ENCODE peak calls at places on chromosomes 11 and 22, in four cellular contexts. One of them, this sample, is unnamed. For H3K36me3, the result is how much of the 10 kb centered on the place peaks cover.

GRCh38 chr11:1652026-1652425 is 22.5 kb downstream of the KRTAP5-5 start:
- DNase-seq in colonic mucosa: no peak
- DNase-seq in CD8-positive, alpha-beta T cell: no peak
- DNase-seq in stomach: no peak
- DNase-seq in this sample: peak

GRCh38 chr11:81749245-81749644 is 984.4 kb downstream of the FAM181B start:
- DNase-seq in colonic mucosa: no peak
- DNase-seq in CD8-positive, alpha-beta T cell: no peak
- DNase-seq in stomach: no peak
- DNase-seq in this sample: no peak

GRCh38 chr11:10328314-10329090 is 23.6 kb downstream of the ADM start:
- DNase-seq in colonic mucosa: no peak
- DNase-seq in CD8-positive, alpha-beta T cell: no peak
- DNase-seq in stomach: no peak
- DNase-seq in this sample: no peak

GRCh38 chr11:130580372-130580771 is 131.9 kb downstream of the ADAMTS15 start:
- DNase-seq in colonic mucosa: no peak
- DNase-seq in CD8-positive, alpha-beta T cell: no peak
- DNase-seq in stomach: no peak
- DNase-seq in this sample: no peak

GRCh38 chr11:92024788-92025187 is 199.8 kb upstream of the FAT3 start:
- DNase-seq in colonic mucosa: no peak
- DNase-seq in CD8-positive, alpha-beta T cell: no peak
- DNase-seq in stomach: no peak
- DNase-seq in this sample: no peak

GRCh38 chr11:86246293-86246675 is 1.7 kb downstream of the EED start:
- DNase-seq in colonic mucosa: no peak
- DNase-seq in CD8-positive, alpha-beta T cell: no peak
- DNase-seq in stomach: no peak
- DNase-seq in this sample: no peak

GRCh38 chr22:42805998-42806481 is 51.0 kb downstream of the ARFGAP3 start:
- DNase-seq in colonic mucosa: no peak
- DNase-seq in CD8-positive, alpha-beta T cell: no peak
- DNase-seq in stomach: peak
- DNase-seq in this sample: no peak

GRCh38 chr22:36548606-36549005 is 19.6 kb upstream of the EIF3D start:
- DNase-seq in colonic mucosa: no peak
- DNase-seq in CD8-positive, alpha-beta T cell: no peak
- DNase-seq in stomach: no peak
- DNase-seq in this sample: no peak

GRCh38 chr11:76800466-76801200 is 17.5 kb downstream of the TSKU start:
- DNase-seq in colonic mucosa: peak
- DNase-seq in CD8-positive, alpha-beta T cell: no peak
- DNase-seq in stomach: no peak
- DNase-seq in this sample: no peak

GRCh38 chr11:114219559-114220349 is 76.4 kb upstream of the NNMT start:
- DNase-seq in colonic mucosa: no peak
- DNase-seq in CD8-positive, alpha-beta T cell: no peak
- DNase-seq in stomach: no peak
- DNase-seq in this sample: no peak

GRCh38 chr11:59102259-59102765 is 4.7 kb upstream of the FAM111B start:
- DNase-seq in colonic mucosa: peak
- DNase-seq in CD8-positive, alpha-beta T cell: peak
- DNase-seq in stomach: peak
- DNase-seq in this sample: peak

GRCh38 chr22:39932918-39933649 is 27.1 kb upstream of the TMA7B start:
- DNase-seq in colonic mucosa: peak
- DNase-seq in CD8-positive, alpha-beta T cell: peak
- DNase-seq in stomach: peak
- DNase-seq in this sample: no peak

GRCh38 chr11:110069158-110069737 is 23.9 kb upstream of the ZC3H12C start:
- DNase-seq in colonic mucosa: peak
- DNase-seq in CD8-positive, alpha-beta T cell: no peak
- DNase-seq in stomach: peak
- DNase-seq in this sample: peak

GRCh38 chr11:12754582-12755250 is 80.5 kb downstream of the TEAD1 start:
- DNase-seq in colonic mucosa: no peak
- DNase-seq in CD8-positive, alpha-beta T cell: no peak
- DNase-seq in stomach: no peak
- DNase-seq in this sample: no peak

GRCh38 chr22:36409911-36410756 is 22.4 kb upstream of the MYH9 start:
- DNase-seq in colonic mucosa: peak
- DNase-seq in CD8-positive, alpha-beta T cell: peak
- DNase-seq in stomach: peak
- DNase-seq in this sample: peak

GRCh38 chr11:128417607-128418324 is 169.6 kb downstream of the ETS1 start:
- DNase-seq in colonic mucosa: no peak
- DNase-seq in CD8-positive, alpha-beta T cell: no peak
- DNase-seq in stomach: no peak
- DNase-seq in this sample: no peak

GRCh38 chr11:5767056-5767455 is 13.0 kb downstream of the OR52N4 start:
- DNase-seq in colonic mucosa: no peak
- DNase-seq in CD8-positive, alpha-beta T cell: no peak
- DNase-seq in stomach: no peak
- DNase-seq in this sample: no peak

DNA sequence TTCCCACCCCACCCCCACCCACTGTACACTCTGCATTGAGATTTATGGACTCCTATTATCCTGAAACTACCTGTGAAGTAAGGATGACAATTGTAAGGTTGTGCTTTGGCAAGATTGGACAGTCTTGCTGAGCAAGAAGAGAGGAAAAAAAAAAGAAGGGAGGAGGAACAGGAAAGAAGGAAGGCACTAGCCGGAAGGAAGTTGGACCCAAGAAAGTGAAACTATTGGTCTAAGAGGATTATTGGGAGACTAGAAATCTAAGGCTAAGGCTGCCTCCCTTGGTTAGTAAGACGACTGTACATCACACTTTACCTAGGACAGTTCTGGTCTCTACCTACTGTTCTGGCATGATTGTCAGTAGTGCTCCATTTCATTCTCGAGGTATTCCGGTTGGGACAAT is 12.1 kb upstream of the TRIM44 start:
- DNase-seq in colonic mucosa: no peak
- DNase-seq in CD8-positive, alpha-beta T cell: no peak
- DNase-seq in stomach: no peak
- DNase-seq in this sample: no peak
- TF ChIP-seq CTCF in colonic mucosa: no peak
- TF ChIP-seq CTCF in CD8-positive, alpha-beta T cell: no peak
- TF ChIP-seq CTCF in stomach: no peak
- TF ChIP-seq CTCF in this sample: no peak

DNA sequence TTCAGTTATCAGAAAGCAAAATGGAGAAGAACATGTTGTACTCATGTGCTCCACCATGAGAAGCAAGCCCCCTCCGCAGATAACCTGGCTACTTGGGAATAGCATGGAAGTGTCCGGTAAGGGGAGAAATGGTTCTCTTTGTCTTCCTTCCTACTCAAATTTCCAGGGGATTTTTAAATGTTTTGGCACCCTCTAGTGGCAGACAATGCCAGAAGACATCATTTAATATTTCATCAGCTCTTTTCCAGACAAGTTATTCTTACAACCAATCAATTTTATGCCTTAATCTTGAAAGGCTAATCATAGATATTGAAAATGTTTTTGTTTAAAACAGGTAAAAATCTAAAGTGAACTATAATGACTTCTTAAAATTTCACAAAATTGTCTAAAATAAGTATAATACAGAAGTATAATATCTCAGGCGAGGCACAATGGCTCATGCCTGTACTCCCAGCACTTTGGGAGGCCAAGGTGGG is 15.7 kb downstream of the CRTAM start:
- DNase-seq in colonic mucosa: peak
- DNase-seq in CD8-positive, alpha-beta T cell: peak
- DNase-seq in stomach: no peak
- DNase-seq in this sample: no peak
- H3K4me3 ChIP-seq in colonic mucosa: no peak
- H3K4me3 ChIP-seq in CD8-positive, alpha-beta T cell: no peak
- H3K4me3 ChIP-seq in stomach: no peak
- H3K4me3 ChIP-seq in this sample: no peak

GRCh38 chr22:43980579-43980978 is 25.3 kb downstream of the SAMM50 start:
- DNase-seq in colonic mucosa: no peak
- DNase-seq in CD8-positive, alpha-beta T cell: no peak
- DNase-seq in stomach: no peak
- DNase-seq in this sample: no peak
- H3K36me3 ChIP-seq in colonic mucosa: under half
- H3K36me3 ChIP-seq in CD8-positive, alpha-beta T cell: half or more
- H3K36me3 ChIP-seq in stomach: half or more
- H3K36me3 ChIP-seq in this sample: under half

GRCh38 chr22:45917700-45918454 is 59.1 kb downstream of the WNT7B start:
- DNase-seq in colonic mucosa: no peak
- DNase-seq in CD8-positive, alpha-beta T cell: no peak
- DNase-seq in stomach: no peak
- DNase-seq in this sample: no peak

GRCh38 chr22:45922256-45922655 is 54.7 kb downstream of the WNT7B start:
- DNase-seq in colonic mucosa: no peak
- DNase-seq in CD8-positive, alpha-beta T cell: no peak
- DNase-seq in stomach: no peak
- DNase-seq in this sample: no peak

GRCh38 chr22:45917146-45917545 is 59.8 kb downstream of the WNT7B start:
- DNase-seq in colonic mucosa: no peak
- DNase-seq in CD8-positive, alpha-beta T cell: no peak
- DNase-seq in stomach: peak
- DNase-seq in this sample: no peak

GRCh38 chr22:45918455-45919370 is 58.2 kb downstream of the WNT7B start:
- DNase-seq in colonic mucosa: no peak
- DNase-seq in CD8-positive, alpha-beta T cell: no peak
- DNase-seq in stomach: peak
- DNase-seq in this sample: no peak

GRCh38 chr22:45919504-45920286 is 57.3 kb downstream of the WNT7B start:
- DNase-seq in colonic mucosa: no peak
- DNase-seq in CD8-positive, alpha-beta T cell: no peak
- DNase-seq in stomach: peak
- DNase-seq in this sample: no peak
- TF ChIP-seq CTCF in colonic mucosa: no peak
- TF ChIP-seq CTCF in CD8-positive, alpha-beta T cell: no peak
- TF ChIP-seq CTCF in stomach: no peak
- TF ChIP-seq CTCF in this sample: no peak

DNA sequence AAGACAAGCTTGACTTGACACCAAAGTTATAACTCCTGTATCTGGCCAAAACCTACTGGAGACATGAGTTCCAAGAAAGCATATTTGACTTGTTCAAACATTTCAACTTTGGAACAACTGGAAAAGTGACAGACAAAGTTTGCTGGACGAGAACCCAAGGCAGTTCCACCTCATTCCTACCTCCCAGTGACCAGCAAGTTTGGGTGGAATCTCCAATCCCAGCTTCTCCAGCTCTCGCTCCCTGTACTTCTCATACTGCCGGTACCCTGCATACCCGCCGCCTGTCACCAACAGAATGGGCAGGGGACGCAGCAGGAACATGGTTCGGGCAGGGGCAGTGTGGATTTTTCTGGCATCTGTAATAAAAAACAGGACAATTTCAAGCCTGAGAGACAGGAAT is 14.1 kb downstream of the PISD start:
- DNase-seq in colonic mucosa: no peak
- DNase-seq in CD8-positive, alpha-beta T cell: no peak
- DNase-seq in stomach: no peak
- DNase-seq in this sample: no peak
- H3K4me3 ChIP-seq in colonic mucosa: no peak
- H3K4me3 ChIP-seq in CD8-positive, alpha-beta T cell: no peak
- H3K4me3 ChIP-seq in stomach: no peak
- H3K4me3 ChIP-seq in this sample: no peak

This sample was measured in mucosa of descending colon.